ENCODE peak calls at places on chromosomes 6 and 20, in four cellular contexts. L is IMR-90, B is GM12892, C is adrenal gland. N is an unnamed sample.

GRCh38 chr6:105798057-105798456 is 288.1 kb upstream of the PRDM1 start:
- DNase-seq in L (peak), C (peak), B (no peak), N (no peak)

GRCh38 chr6:140124498-140124897 is 750.0 kb upstream of the CITED2 start:
- DNase-seq in C (no peak), L (no peak), B (no peak), N (no peak)

GRCh38 chr20:5349448-5349847 is 32.7 kb upstream of the PROKR2 start:
- DNase-seq in L (peak), C (no peak), B (no peak), N (no peak)

GRCh38 chr6:19934996-19935591 is 97.9 kb downstream of the ID4 start:
- DNase-seq in C (no peak), B (no peak), L (no peak), N (no peak)

GRCh38 chr6:78580923-78581322 is 286.4 kb upstream of the IRAK1BP1 start:
- DNase-seq in L (no peak), C (no peak), B (no peak), N (no peak)

GRCh38 chr6:38339914-38340313 is 299.8 kb downstream of the BTBD9 start:
- DNase-seq in C (no peak), B (no peak), L (no peak), N (no peak)

GRCh38 chr20:32792316-32792715 is 27.4 kb upstream of the MAPRE1 start:
- DNase-seq in B (peak), C (no peak), L (peak), N (no peak)

GRCh38 chr6:95087394-95088097 is 489.8 kb upstream of the MANEA start:
- DNase-seq in L (peak), C (peak), B (no peak), N (no peak)

GRCh38 chr20:41213150-41213820 is 75.9 kb downstream of the PLCG1 start:
- DNase-seq in B (no peak), C (no peak), L (peak), N (peak)

GRCh38 chr6:166907373-166907841 is 48.9 kb downstream of the RNASET2 start:
- DNase-seq in B (peak), C (no peak), L (no peak), N (no peak)
- TF ChIP-seq POLR2A in B (peak), C (no peak), L (no peak), N (no peak)

GRCh38 chr6:26231006-26231587 is 133.9 kb upstream of the BTN3A2 start:
- DNase-seq in L (no peak), B (no peak), C (no peak), N (no peak)
- TF ChIP-seq POLR2A in L (no peak), B (no peak), C (no peak), N (peak)

GRCh38 chr6:151041686-151042085 is 176.2 kb downstream of the MTHFD1L start:
- DNase-seq in L (no peak), B (no peak), C (no peak), N (no peak)

GRCh38 chr6:151043944-151044343 is 178.4 kb downstream of the MTHFD1L start:
- DNase-seq in L (no peak), C (no peak), B (no peak), N (no peak)

GRCh38 chr6:151044465-151045441 is 179.3 kb downstream of the MTHFD1L start:
- DNase-seq in C (peak), L (peak), B (no peak), N (no peak)
- TF ChIP-seq POLR2A in C (no peak), L (peak), B (no peak), N (no peak)

GRCh38 chr6:89410231-89411018 is 1.6 kb downstream of the RRAGD start:
- DNase-seq in C (no peak), B (no peak), L (no peak), N (no peak)

GRCh38 chr6:89412071-89413005 is at the start of gene RRAGD:
- DNase-seq in L (no peak), C (peak), B (peak), N (peak)

GRCh38 chr6:89413006-89413400 is 930 bp upstream of the RRAGD start:
- DNase-seq in B (no peak), L (no peak), C (peak), N (no peak)

GRCh38 chr6:89411019-89411268 is 1.1 kb downstream of the RRAGD start:
- DNase-seq in C (peak), B (no peak), L (no peak), N (no peak)

GRCh38 chr6:89411269-89412070 is 603 bp downstream of the RRAGD start:
- DNase-seq in L (no peak), B (peak), C (peak), N (peak)
- TF ChIP-seq POLR2A in L (no peak), B (no peak), C (no peak), N (no peak)

DNA sequence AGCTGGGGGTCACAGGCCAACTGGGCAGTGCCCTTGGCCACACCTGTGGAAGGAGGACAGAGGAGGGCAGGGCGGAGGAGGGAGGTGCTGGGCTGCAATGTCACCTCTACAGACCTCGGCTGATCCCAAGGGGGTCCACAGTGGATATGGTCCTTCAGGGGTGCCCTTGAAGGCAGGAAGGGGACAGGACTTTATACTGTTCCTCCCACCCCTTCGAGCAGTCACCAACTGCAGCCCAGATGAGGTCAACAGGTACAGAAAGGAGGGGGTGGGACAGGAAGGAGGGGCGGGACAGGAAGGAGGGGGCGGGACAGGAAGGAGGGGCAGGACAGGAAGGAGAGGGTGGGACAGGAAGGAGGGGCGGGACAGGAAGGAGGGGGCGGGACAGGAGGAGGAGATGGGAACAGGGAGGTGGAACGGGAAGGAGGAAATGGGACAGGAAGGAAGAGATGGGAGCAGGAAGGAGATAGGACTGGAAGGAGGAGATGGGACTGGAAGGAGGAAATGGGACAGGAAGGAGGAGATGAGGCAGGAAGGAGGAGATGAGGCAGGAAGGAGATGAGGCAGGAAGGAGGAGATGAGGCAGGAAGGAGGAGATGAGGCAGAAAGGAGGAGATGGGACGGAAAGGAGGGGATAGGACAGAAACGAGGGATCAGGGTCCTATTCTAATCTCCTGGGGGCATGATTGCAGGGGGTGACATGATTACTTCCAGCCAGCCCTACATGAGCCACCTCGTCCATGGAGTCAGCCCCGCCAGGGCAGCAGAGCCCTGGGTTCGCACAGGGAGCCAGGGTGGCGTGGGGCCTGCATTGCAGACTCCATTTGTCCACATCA is 19.4 kb upstream of the MRGBP start:
- DNase-seq in C (no peak), B (peak), L (peak), N (peak)
- TF ChIP-seq POLR2A in C (no peak), B (no peak), L (no peak), N (no peak)

GRCh38 chr20:57078101-57078500 is 188.3 kb downstream of the BMP7 start:
- DNase-seq in C (no peak), B (no peak), L (no peak), N (no peak)

GRCh38 chr20:57079016-57080005 is 187.1 kb downstream of the BMP7 start:
- DNase-seq in L (no peak), C (no peak), B (no peak), N (no peak)

GRCh38 chr20:57076202-57076651 is 190.2 kb downstream of the BMP7 start:
- DNase-seq in L (no peak), B (no peak), C (no peak), N (no peak)

GRCh38 chr20:57075181-57075580 is 191.3 kb downstream of the BMP7 start:
- DNase-seq in B (no peak), L (no peak), C (no peak), N (no peak)

GRCh38 chr20:57076951-57077350 is 189.5 kb downstream of the BMP7 start:
- DNase-seq in L (no peak), C (no peak), B (no peak), N (no peak)
- TF ChIP-seq POLR2A in L (no peak), C (no peak), B (no peak), N (no peak)

GRCh38 chr6:72769459-72770125 is 147.7 kb downstream of the KCNQ5 start:
- DNase-seq in B (no peak), L (no peak), C (no peak), N (no peak)

GRCh38 chr6:72776456-72776855 is 154.6 kb downstream of the KCNQ5 start:
- DNase-seq in L (no peak), B (no peak), C (no peak), N (no peak)

GRCh38 chr6:72770959-72771358 is 149.1 kb downstream of the KCNQ5 start:
- DNase-seq in L (no peak), B (no peak), C (no peak), N (no peak)
- TF ChIP-seq POLR2A in L (no peak), B (no peak), C (no peak), N (no peak)

GRCh38 chr20:3820048-3820900 is at the start of gene AP5S1:
- DNase-seq in B (peak), C (peak), L (peak), N (peak)
- TF ChIP-seq POLR2A in B (peak), C (peak), L (peak), N (peak)